ENCODE peak calls at places on chromosome 5, in four cellular contexts. R, N, V and P are unnamed samples.

GRCh38 chr5:144416196-144416595 is 245.5 kb downstream of the KCTD16 start:
- DNase-seq in V (no peak), R (no peak), N (no peak), P (no peak)

GRCh38 chr5:170681013-170681433 is 102.5 kb upstream of the GABRP start:
- DNase-seq in V (no peak), N (peak), R (peak), P (peak)

GRCh38 chr5:148033138-148033537 is 30.6 kb upstream of the SPINK5 start:
- DNase-seq in R (no peak), V (no peak), N (no peak), P (no peak)

GRCh38 chr5:67105270-67105669 is 91.3 kb downstream of the CD180 start:
- DNase-seq in N (no peak), R (no peak), V (no peak), P (no peak)

GRCh38 chr5:95647886-95648860 is 1.6 kb downstream of the RFESD start:
- DNase-seq in R (peak), N (no peak), V (no peak), P (no peak)

GRCh38 chr5:168362097-168362885 is 70.8 kb downstream of the WWC1 start:
- DNase-seq in V (peak), N (no peak), R (no peak), P (no peak)

GRCh38 chr5:80990527-80990926 is 30.4 kb downstream of the RASGRF2 start:
- DNase-seq in V (no peak), R (no peak), N (no peak), P (no peak)

GRCh38 chr5:108950276-108950675 is 202.6 kb downstream of the FER start:
- DNase-seq in N (no peak), V (no peak), R (no peak), P (no peak)

GRCh38 chr5:78560456-78560855 is 88.1 kb downstream of the LHFPL2 start:
- DNase-seq in V (no peak), N (no peak), R (no peak), P (no peak)

GRCh38 chr5:32339198-32339597 is 26.5 kb upstream of the MTMR12 start:
- DNase-seq in V (no peak), R (peak), N (no peak), P (no peak)

GRCh38 chr5:173327948-173328895 is at the start of gene STC2:
- DNase-seq in R (peak), V (peak), N (peak), P (peak)

GRCh38 chr5:149831492-149831891 is 101.4 kb downstream of the PPARGC1B start:
- DNase-seq in N (no peak), V (no peak), R (no peak), P (no peak)

GRCh38 chr5:1031306-1031959 is 22.8 kb downstream of the NKD2 start:
- DNase-seq in R (no peak), N (no peak), V (no peak), P (no peak)

GRCh38 chr5:30894811-30895210 is 298.7 kb upstream of the CDH6 start:
- DNase-seq in N (no peak), V (no peak), R (peak), P (no peak)

GRCh38 chr5:110441035-110441434 is 285.4 kb downstream of the TMEM232 start:
- DNase-seq in N (peak), V (no peak), R (peak), P (no peak)

GRCh38 chr5:123444016-123444415 is 20.8 kb upstream of the CEP120 start:
- DNase-seq in N (no peak), V (no peak), R (no peak), P (no peak)

GRCh38 chr5:60822285-60822556 is 21.8 kb downstream of the ELOVL7 start:
- DNase-seq in R (no peak), N (no peak), V (no peak), P (no peak)

GRCh38 chr5:27158775-27159174 is 120.4 kb upstream of the CDH9 start:
- DNase-seq in V (no peak), N (no peak), R (peak), P (no peak)

GRCh38 chr5:178326054-178326715 is 93.6 kb upstream of the PHYKPL start:
- DNase-seq in R (no peak), V (no peak), N (no peak), P (no peak)

GRCh38 chr5:102537011-102537410 is 38.2 kb upstream of the SLCO6A1 start:
- DNase-seq in V (no peak), N (no peak), R (no peak), P (no peak)

GRCh38 chr5:137186759-137187461 is 312.2 kb downstream of the SPOCK1 start:
- DNase-seq in V (peak), N (no peak), R (peak), P (peak)

GRCh38 chr5:148140846-148141245 is 27.5 kb upstream of the SPINK14 start:
- DNase-seq in N (no peak), V (no peak), R (no peak), P (no peak)